ENCODE peak calls at places on chromosomes 6 and 20, in four cellular contexts. Q is H1, M is IMR-90, A is mesendoderm. B is an unnamed sample.

GRCh38 chr6:70686548-70687133 is 19.0 kb downstream of the SMAP1 start:
- DNase-seq in Q (no peak), M (peak), A (peak), B (no peak)

GRCh38 chr6:43860285-43860684 is 90.3 kb downstream of the VEGFA start:
- DNase-seq in Q (no peak), M (peak), A (no peak), B (no peak)

GRCh38 chr20:48791666-48792071 is 36.1 kb downstream of the PREX1 start:
- DNase-seq in Q (no peak), M (peak), A (no peak), B (no peak)

GRCh38 chr6:113997106-113997505 is 26.2 kb upstream of the HDAC2 start:
- DNase-seq in Q (no peak), M (peak), A (no peak), B (no peak)

GRCh38 chr20:48180039-48180438 is 394.8 kb upstream of the SULF2 start:
- DNase-seq in Q (no peak), M (no peak), A (no peak), B (no peak)

GRCh38 chr20:34710861-34711574 is 6.9 kb downstream of the TP53INP2 start:
- DNase-seq in Q (no peak), M (no peak), A (no peak), B (no peak)

GRCh38 chr20:36311141-36311853 is 5.2 kb downstream of the DLGAP4 start:
- DNase-seq in Q (no peak), M (no peak), A (no peak), B (no peak)

GRCh38 chr20:17849901-17850673 is 118.5 kb downstream of the SNX5 start:
- DNase-seq in Q (no peak), M (peak), A (no peak), B (no peak)

GRCh38 chr6:71489736-71490135 is 201.1 kb downstream of the OGFRL1 start:
- DNase-seq in Q (no peak), M (peak), A (peak), B (peak)

GRCh38 chr6:107185570-107185969 is 70.3 kb upstream of the BEND3 start:
- DNase-seq in Q (no peak), M (peak), A (peak), B (peak)

GRCh38 chr6:163263196-163263595 is 151.3 kb upstream of the QKI start:
- DNase-seq in Q (no peak), M (no peak), A (no peak), B (no peak)

GRCh38 chr6:88166493-88166900 is 350 bp upstream of the CNR1 start:
- DNase-seq in Q (no peak), M (no peak), A (peak), B (no peak)

GRCh38 chr6:110315856-110316398 is 42.2 kb downstream of the METTL24 start:
- DNase-seq in Q (no peak), M (no peak), A (no peak), B (no peak)

GRCh38 chr6:111750753-111751684 is 122.2 kb downstream of the FYN start:
- DNase-seq in Q (peak), M (peak), A (peak), B (peak)

GRCh38 chr20:7516631-7517051 is 423.6 kb downstream of the HAO1 start:
- DNase-seq in Q (no peak), M (no peak), A (no peak), B (no peak)

GRCh38 chr6:126672654-126673053 is 332.7 kb downstream of the CENPW start:
- DNase-seq in Q (no peak), M (no peak), A (no peak), B (no peak)

GRCh38 chr6:116458264-116458663 is 2.9 kb upstream of the CALHM6 start:
- DNase-seq in Q (no peak), M (no peak), A (no peak), B (no peak)

GRCh38 chr6:7087491-7087979 is 20.2 kb upstream of the RREB1 start:
- DNase-seq in Q (no peak), M (no peak), A (no peak), B (no peak)

GRCh38 chr20:10800288-10800687 is 126.5 kb upstream of the JAG1 start:
- DNase-seq in Q (no peak), M (no peak), A (no peak), B (no peak)

GRCh38 chr6:87152528-87152950 is 2.8 kb upstream of the ZNF292 start:
- DNase-seq in Q (peak), M (peak), A (no peak), B (no peak)

GRCh38 chr6:96604420-96604819 is 41.5 kb downstream of the FHL5 start:
- DNase-seq in Q (no peak), M (no peak), A (no peak), B (no peak)

GRCh38 chr6:170445487-170445886 is 107.6 kb downstream of the PSMB1 start:
- DNase-seq in Q (no peak), M (no peak), A (no peak), B (no peak)

GRCh38 chr6:116568111-116568510 is 3.2 kb upstream of the RWDD1 start:
- DNase-seq in Q (no peak), M (peak), A (no peak), B (no peak)

GRCh38 chr6:119575721-119576120 is 226.2 kb upstream of the MAN1A1 start:
- DNase-seq in Q (no peak), M (peak), A (no peak), B (no peak)

GRCh38 chr6:170522565-170523183 is 30.4 kb downstream of the PSMB1 start:
- DNase-seq in Q (no peak), M (peak), A (peak), B (peak)

GRCh38 chr6:4801491-4802118 is 25.4 kb downstream of the CDYL start:
- DNase-seq in Q (no peak), M (no peak), A (no peak), B (no peak)

GRCh38 chr6:122652431-122652830 is 42.2 kb downstream of the PKIB start:
- DNase-seq in Q (no peak), M (peak), A (no peak), B (no peak)

GRCh38 chr6:109762769-109763450 is 71.8 kb downstream of the FIG4 start:
- DNase-seq in Q (no peak), M (peak), A (no peak), B (no peak)

GRCh38 chr20:50850721-50851286 is 55.9 kb downstream of the BCAS4 start:
- DNase-seq in Q (no peak), M (no peak), A (peak), B (peak)

GRCh38 chr6:109768485-109768884 is 77.4 kb downstream of the FIG4 start:
- DNase-seq in Q (no peak), M (peak), A (no peak), B (no peak)

GRCh38 chr20:10061641-10062040 is 26.9 kb downstream of the ANKEF1 start:
- DNase-seq in Q (no peak), M (no peak), A (peak), B (no peak)

GRCh38 chr6:161376367-161376766 is 102.5 kb upstream of the AGPAT4 start:
- DNase-seq in Q (no peak), M (no peak), A (no peak), B (no peak)

GRCh38 chr6:168384045-168385038 is 56.6 kb upstream of the SMOC2 start:
- DNase-seq in Q (no peak), M (no peak), A (no peak), B (no peak)

GRCh38 chr6:80003841-80004198 is 629 bp upstream of the TTK start:
- DNase-seq in Q (peak), M (no peak), A (no peak), B (peak)

GRCh38 chr20:17648782-17649730 is 33.0 kb downstream of the RRBP1 start:
- DNase-seq in Q (no peak), M (no peak), A (no peak), B (no peak)

DNA sequence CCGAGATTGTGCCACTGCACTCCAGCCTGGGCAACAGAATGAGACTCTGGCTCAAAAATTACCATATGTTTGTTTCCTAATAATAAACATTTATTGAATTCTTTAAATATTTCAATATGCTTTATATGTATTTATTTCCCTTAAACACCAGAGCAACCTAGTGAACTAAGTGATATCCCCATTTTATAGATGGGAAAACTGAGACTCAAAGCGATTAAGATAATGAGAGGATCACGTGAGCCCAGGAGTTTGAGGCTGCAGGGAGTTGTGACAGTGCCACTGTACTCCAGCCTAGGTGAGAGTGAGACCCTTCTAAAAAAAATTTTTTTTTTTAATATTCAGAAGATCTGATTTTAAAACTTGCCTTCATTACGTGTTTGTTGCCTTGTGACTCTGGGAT is 19.4 kb upstream of the CARMIL1 start:
- DNase-seq in Q (no peak), M (no peak), A (no peak), B (no peak)
- H3K56ac ChIP-seq in Q (no peak), M (no peak), A (no peak), B (no peak)

GRCh38 chr20:53752971-53753879 is 159.6 kb upstream of the ZNF217 start:
- DNase-seq in Q (no peak), M (peak), A (peak), B (no peak)
- H3K56ac ChIP-seq in Q (no peak), M (no peak), A (peak), B (no peak)

DNA sequence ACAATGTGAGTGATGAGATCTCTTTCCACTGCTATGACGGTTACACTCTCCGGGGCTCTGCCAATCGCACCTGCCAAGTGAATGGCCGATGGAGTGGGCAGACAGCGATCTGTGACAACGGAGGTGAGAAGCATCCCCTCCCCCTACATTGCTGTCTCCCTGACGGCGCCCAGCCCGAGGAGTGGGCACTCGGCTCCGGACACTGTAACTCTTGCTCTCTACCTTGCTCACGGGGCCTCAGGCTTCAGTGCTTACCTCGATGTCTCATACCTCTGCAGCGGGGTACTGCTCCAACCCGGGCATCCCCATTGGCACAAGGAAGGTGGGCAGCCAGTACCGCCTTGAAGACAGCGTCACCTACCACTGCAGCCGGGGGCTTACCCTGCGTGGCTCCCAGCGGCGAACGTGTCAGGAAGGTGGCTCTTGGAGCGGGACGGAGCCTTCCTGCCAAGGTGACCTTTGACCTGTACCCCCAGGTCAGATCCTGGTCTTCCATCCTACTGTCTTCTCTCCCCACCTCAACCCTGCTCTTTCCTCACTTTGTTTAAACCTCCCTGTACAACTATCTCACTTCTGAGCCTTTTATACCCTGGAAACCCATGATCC is 1.3 kb downstream of the CFB start:
- DNase-seq in Q (no peak), M (no peak), A (no peak), B (no peak)
- H3K56ac ChIP-seq in Q (no peak), M (no peak), A (no peak), B (no peak)

GRCh38 chr6:77326711-77327110 is 136.6 kb downstream of the HTR1B start:
- DNase-seq in Q (no peak), M (no peak), A (no peak), B (no peak)

GRCh38 chr6:77324851-77325250 is 138.4 kb downstream of the HTR1B start:
- DNase-seq in Q (no peak), M (no peak), A (no peak), B (no peak)

GRCh38 chr6:77322604-77323003 is 140.7 kb downstream of the HTR1B start:
- DNase-seq in Q (no peak), M (no peak), A (no peak), B (no peak)

GRCh38 chr6:77326029-77326428 is 137.3 kb downstream of the HTR1B start:
- DNase-seq in Q (no peak), M (peak), A (no peak), B (no peak)
- H3K56ac ChIP-seq in Q (no peak), M (no peak), A (no peak), B (no peak)

GRCh38 chr20:61287583-61287982 is 35.5 kb downstream of the CDH4 start:
- DNase-seq in Q (peak), M (no peak), A (no peak), B (no peak)
- H3K56ac ChIP-seq in Q (no peak), M (no peak), A (no peak), B (no peak)

DNA sequence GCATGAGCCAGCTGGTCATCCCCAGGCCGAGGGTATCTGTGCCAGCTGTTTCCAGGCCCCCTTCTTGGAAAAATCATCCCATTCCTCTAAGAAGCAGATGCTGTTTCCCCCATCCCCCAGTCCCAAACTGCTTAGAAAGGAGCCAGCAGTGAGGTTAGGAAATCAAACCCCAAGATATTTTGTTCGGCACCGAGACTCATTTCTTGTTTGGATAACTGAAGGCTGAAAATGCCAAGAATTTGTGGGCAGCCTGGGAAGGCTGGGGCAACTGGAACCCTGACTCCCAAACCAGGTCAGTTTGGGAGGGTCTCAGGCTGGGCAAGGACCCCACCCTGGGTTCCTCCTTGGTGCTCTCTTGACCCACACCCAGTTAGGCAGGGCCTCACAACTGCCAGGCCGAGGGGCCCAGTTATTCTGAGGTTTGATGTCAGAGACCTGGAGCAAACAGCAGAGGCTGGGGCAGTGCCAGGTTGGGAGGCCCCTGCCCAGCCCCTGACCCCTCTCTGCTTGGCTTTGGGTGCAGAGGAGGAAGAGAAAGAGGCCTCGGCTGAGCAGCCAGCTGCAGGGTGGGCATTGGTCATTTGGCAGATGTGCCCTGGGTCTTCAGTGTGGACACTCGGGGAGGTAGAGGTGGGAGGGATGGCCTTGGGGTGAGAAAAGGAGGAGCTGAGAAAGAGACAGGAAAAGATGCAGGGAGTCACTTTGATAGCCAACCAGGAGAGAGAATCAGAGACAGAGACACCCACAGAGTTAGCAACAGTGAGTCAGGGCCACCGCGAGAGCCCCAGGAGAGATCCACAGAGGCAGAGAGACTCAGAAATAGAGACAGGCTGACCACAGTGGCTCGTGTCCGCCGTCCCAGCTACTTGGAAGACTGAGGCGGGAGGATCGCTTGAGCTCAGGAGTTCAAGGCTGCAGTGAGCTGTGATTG is 5.0 kb downstream of the ANGPT4 start:
- DNase-seq in Q (no peak), M (peak), A (no peak), B (no peak)
- H3K56ac ChIP-seq in Q (no peak), M (no peak), A (no peak), B (no peak)

GRCh38 chr6:166440729-166441128 is 58.0 kb upstream of the MPC1 start:
- DNase-seq in Q (no peak), M (no peak), A (no peak), B (no peak)
- H3K56ac ChIP-seq in Q (no peak), M (no peak), A (no peak), B (no peak)

DNA sequence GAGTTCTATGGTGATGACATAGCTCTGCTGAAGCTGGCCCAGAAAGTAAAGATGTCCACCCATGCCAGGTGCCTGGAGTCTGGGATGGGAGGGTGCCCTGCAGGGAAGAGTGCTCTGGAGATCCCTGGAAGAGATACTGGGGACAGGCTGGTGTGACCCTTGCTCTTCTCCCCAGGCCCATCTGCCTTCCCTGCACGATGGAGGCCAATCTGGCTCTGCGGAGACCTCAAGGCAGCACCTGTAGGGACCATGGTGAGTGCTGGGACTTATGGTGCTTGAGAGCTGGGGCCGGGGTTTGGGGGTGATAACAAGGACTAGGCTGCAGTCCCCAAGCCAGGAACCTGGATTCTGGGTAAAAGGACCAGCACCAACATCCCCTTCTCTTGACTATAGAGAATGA is 2.2 kb upstream of the CFB start:
- DNase-seq in Q (no peak), M (no peak), A (no peak), B (no peak)
- H3K56ac ChIP-seq in Q (no peak), M (no peak), A (no peak), B (no peak)

GRCh38 chr6:16311763-16312162 is 73.4 kb downstream of the GMPR start:
- DNase-seq in Q (no peak), M (no peak), A (no peak), B (no peak)
- H3K56ac ChIP-seq in Q (no peak), M (no peak), A (no peak), B (no peak)

GRCh38 chr6:21665436-21666199 is 72.1 kb downstream of the SOX4 start:
- DNase-seq in Q (peak), M (no peak), A (peak), B (peak)

GRCh38 chr6:21664263-21665081 is 70.9 kb downstream of the SOX4 start:
- DNase-seq in Q (peak), M (no peak), A (peak), B (peak)

GRCh38 chr6:21666200-21666671 is 72.7 kb downstream of the SOX4 start:
- DNase-seq in Q (peak), M (no peak), A (peak), B (peak)

GRCh38 chr6:21666788-21667681 is 73.5 kb downstream of the SOX4 start:
- DNase-seq in Q (peak), M (no peak), A (peak), B (peak)

DNA sequence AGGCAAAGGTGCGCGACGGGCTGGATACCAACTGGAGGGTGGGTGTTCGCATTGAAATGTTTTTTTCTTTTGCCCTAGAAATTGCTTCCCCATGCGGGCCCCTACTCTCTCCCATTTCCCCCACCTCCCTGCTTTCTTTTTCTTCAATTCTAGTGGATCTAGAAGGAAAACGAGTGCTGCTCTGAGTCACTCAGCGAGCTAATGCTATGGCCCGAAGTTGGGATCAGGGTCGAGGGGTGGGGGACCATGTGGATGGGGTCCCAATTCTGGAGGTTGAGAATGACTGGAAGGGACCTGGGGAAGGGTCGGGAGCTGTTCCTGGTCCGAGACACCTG is 71.5 kb downstream of the SOX4 start:
- DNase-seq in Q (no peak), M (no peak), A (no peak), B (no peak)
- H3K56ac ChIP-seq in Q (peak), M (no peak), A (peak), B (no peak)